ENCODE peak calls at places on chromosomes 2 and 18, in nine cellular contexts. E is left ventricle myocardium inferior, N is BJ, H is A549, C is SK-N-SH, D is foreskin fibroblast, W is HFFc6, B is DND-41, U is Calu3. R is an unnamed sample.

GRCh38 chr2:127004893-127005600 is 101.9 kb downstream of the BIN1 start:
- DNase-seq in E (no peak), U (no peak), B (no peak), D (no peak), N (no peak), W (no peak), C (no peak), H (no peak), R (no peak)

GRCh38 chr2:29323961-29324360 is 208.7 kb downstream of the CLIP4 start:
- DNase-seq in C (no peak), H (no peak), D (no peak), U (no peak), B (no peak), N (no peak), W (no peak), E (no peak), R (no peak)

GRCh38 chr18:63356272-63356896 is 10.6 kb downstream of the KDSR start:
- DNase-seq in D (no peak), C (no peak), B (no peak), W (no peak), N (no peak), U (no peak), E (no peak), H (no peak), R (no peak)

GRCh38 chr2:173613386-173613785 is 258.7 kb downstream of the CDCA7 start:
- DNase-seq in D (no peak), E (no peak), H (no peak), B (no peak), C (no peak), U (no peak), N (no peak), W (no peak), R (no peak)

GRCh38 chr2:152863826-152864225 is 145.4 kb downstream of the ARL6IP6 start:
- DNase-seq in C (no peak), W (no peak), H (no peak), E (no peak), N (no peak), U (no peak), B (no peak), D (no peak), R (no peak)

GRCh38 chr18:6054443-6054842 is 159.1 kb upstream of the TMEM200C start:
- DNase-seq in B (no peak), H (no peak), E (no peak), W (no peak), C (peak), U (no peak), N (no peak), D (no peak), R (no peak)

GRCh38 chr18:14924226-14924625 is 176.3 kb downstream of the ANKRD30B start:
- DNase-seq in B (no peak), D (no peak), C (no peak), H (no peak), W (no peak), U (no peak), E (no peak), N (no peak), R (no peak)

GRCh38 chr2:68870215-68870614 is 982 bp downstream of the BMP10 start:
- DNase-seq in W (no peak), H (no peak), C (no peak), E (no peak), D (no peak), U (no peak), B (no peak), N (no peak), R (no peak)

GRCh38 chr2:153478289-153479261 is at the start of gene RPRM:
- DNase-seq in C (peak), U (peak), W (peak), N (no peak), E (peak), D (peak), H (peak), B (no peak), R (peak)

GRCh38 chr2:810397-810796 is 133.2 kb upstream of the TMEM18 start:
- DNase-seq in U (no peak), C (no peak), D (no peak), H (no peak), B (no peak), W (no peak), E (no peak), N (no peak), R (no peak)

GRCh38 chr2:174403628-174404027 is 8.1 kb downstream of the SCRN3 start:
- DNase-seq in D (no peak), U (no peak), B (no peak), H (no peak), C (no peak), E (no peak), N (no peak), W (no peak), R (no peak)

GRCh38 chr18:63346031-63346430 is 21.0 kb downstream of the KDSR start:
- DNase-seq in N (no peak), B (no peak), D (peak), C (no peak), E (peak), U (no peak), W (peak), H (no peak), R (no peak)

GRCh38 chr2:88919087-88919738 is 227.7 kb downstream of the RPIA start:
- DNase-seq in N (no peak), E (no peak), B (no peak), H (peak), W (peak), C (peak), D (peak), U (peak), R (no peak)

GRCh38 chr2:205892141-205893064 is 193.6 kb downstream of the INO80D start:
- DNase-seq in E (no peak), B (no peak), N (no peak), C (no peak), U (peak), W (no peak), D (no peak), H (no peak), R (peak)

GRCh38 chr2:216215991-216216390 is 106.8 kb downstream of the XRCC5 start:
- DNase-seq in H (peak), D (no peak), C (no peak), W (peak), U (no peak), B (no peak), E (no peak), N (no peak), R (peak)

GRCh38 chr2:26587966-26588365 is 53.2 kb downstream of the CIB4 start:
- DNase-seq in D (no peak), U (no peak), N (no peak), W (no peak), E (no peak), H (no peak), B (no peak), C (no peak), R (no peak)

GRCh38 chr2:174259981-174260380 is 11.6 kb upstream of the OLA1 start:
- DNase-seq in H (no peak), N (peak), U (no peak), B (no peak), D (peak), C (no peak), W (peak), E (no peak), R (no peak)

GRCh38 chr2:134897932-134898331 is 20.7 kb upstream of the CCNT2 start:
- DNase-seq in B (no peak), U (no peak), H (no peak), C (peak), D (no peak), N (no peak), W (no peak), E (no peak), R (no peak)

GRCh38 chr2:28951910-28952805 is 28.9 kb upstream of the TOGARAM2 start:
- DNase-seq in N (no peak), H (peak), D (peak), W (no peak), B (no peak), C (no peak), E (no peak), U (no peak), R (no peak)

GRCh38 chr18:3585656-3586509 is 135.9 kb downstream of the TGIF1 start:
- DNase-seq in U (peak), B (peak), C (peak), D (peak), N (no peak), E (peak), W (peak), H (peak), R (peak)

GRCh38 chr2:28488858-28489575 is 6.8 kb upstream of the PLB1 start:
- DNase-seq in C (no peak), E (no peak), H (no peak), N (no peak), B (no peak), U (no peak), D (no peak), W (no peak), R (peak)

GRCh38 chr2:146374505-146374904 is 1470.3 kb upstream of the ACVR2A start:
- DNase-seq in E (no peak), U (no peak), W (no peak), B (no peak), N (no peak), D (no peak), C (no peak), H (no peak), R (no peak)

GRCh38 chr2:155109527-155109926 is 411.0 kb downstream of the KCNJ3 start:
- DNase-seq in E (no peak), B (no peak), N (no peak), U (no peak), H (no peak), C (no peak), D (no peak), W (no peak), R (no peak)

GRCh38 chr2:11567631-11568031 is 33.8 kb downstream of the GREB1 start:
- DNase-seq in E (no peak), U (no peak), D (no peak), B (no peak), C (no peak), H (no peak), W (no peak), N (no peak), R (no peak)

GRCh38 chr2:98459776-98460175 is 15.1 kb downstream of the INPP4A start:
- DNase-seq in B (peak), D (no peak), U (no peak), N (no peak), C (no peak), W (no peak), H (no peak), E (no peak), R (no peak)

GRCh38 chr2:215653344-215654015 is 217.6 kb upstream of the FN1 start:
- DNase-seq in C (no peak), U (no peak), E (no peak), N (no peak), W (peak), D (no peak), H (no peak), B (no peak), R (no peak)

GRCh38 chr18:48847807-48848486 is 102.8 kb downstream of the SMAD7 start:
- DNase-seq in C (no peak), U (no peak), W (no peak), N (no peak), D (no peak), B (no peak), E (no peak), H (no peak), R (no peak)

GRCh38 chr2:120287183-120288015 is 34.7 kb downstream of the RALB start:
- DNase-seq in E (no peak), D (peak), N (peak), W (peak), C (no peak), B (no peak), U (peak), H (peak), R (no peak)

GRCh38 chr18:45107425-45107824 is 426.7 kb downstream of the SETBP1 start:
- DNase-seq in W (peak), H (no peak), U (no peak), D (peak), E (no peak), C (no peak), N (no peak), B (no peak), R (no peak)

GRCh38 chr18:23071285-23071684 is 64.0 kb upstream of the CABLES1 start:
- DNase-seq in W (no peak), C (no peak), D (no peak), N (no peak), H (no peak), B (peak), U (no peak), E (peak), R (no peak)

GRCh38 chr2:37648316-37649011 is 23.0 kb downstream of the CDC42EP3 start:
- DNase-seq in B (no peak), U (no peak), W (no peak), D (no peak), E (peak), H (no peak), C (no peak), N (no peak), R (peak)

GRCh38 chr18:37383789-37384151 is 181.8 kb downstream of the CELF4 start:
- DNase-seq in B (no peak), U (no peak), E (no peak), W (no peak), D (no peak), C (no peak), N (no peak), H (no peak), R (no peak)

GRCh38 chr18:37378616-37379015 is 187.0 kb downstream of the CELF4 start:
- DNase-seq in D (no peak), C (no peak), H (no peak), W (no peak), N (no peak), B (no peak), U (no peak), E (no peak), R (no peak)

GRCh38 chr18:37383036-37383788 is 182.4 kb downstream of the CELF4 start:
- DNase-seq in E (no peak), C (peak), U (no peak), H (peak), D (no peak), B (no peak), W (peak), N (no peak), R (peak)

GRCh38 chr18:37380546-37381110 is 185.0 kb downstream of the CELF4 start:
- DNase-seq in W (no peak), E (no peak), N (no peak), B (no peak), H (no peak), C (no peak), D (no peak), U (no peak), R (no peak)

DNA sequence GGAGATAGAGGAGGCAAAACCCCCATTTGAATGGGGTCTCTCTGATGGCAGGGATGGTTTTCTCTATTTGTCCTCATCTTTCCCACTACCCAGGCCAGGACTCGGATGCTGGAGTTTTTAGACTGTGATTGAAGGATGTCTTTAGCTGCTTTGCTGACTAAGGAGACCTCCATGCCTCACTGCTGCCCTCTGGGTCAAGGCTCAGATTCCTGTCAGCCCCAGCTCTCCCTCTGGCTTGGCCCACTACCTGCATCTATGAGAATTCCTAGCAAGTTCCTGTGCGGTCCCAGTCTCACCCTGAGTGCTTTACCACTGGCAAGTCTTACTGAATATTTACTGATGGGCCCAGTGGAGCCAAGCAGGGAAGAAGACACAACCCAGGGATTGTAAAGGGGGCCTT is 184.0 kb downstream of the CELF4 start:
- DNase-seq in H (no peak), U (no peak), C (no peak), W (no peak), B (no peak), N (no peak), D (no peak), E (no peak), R (no peak)
- TF ChIP-seq CTCF in H (no peak), U (no peak), C (no peak), W (no peak), B (no peak), N (no peak), D (no peak), E (no peak), R (no peak)

GRCh38 chr2:78355967-78356366 is 669.5 kb upstream of the REG3G start:
- DNase-seq in H (no peak), W (no peak), N (no peak), B (no peak), U (no peak), D (no peak), C (no peak), E (no peak), R (peak)

GRCh38 chr2:78351208-78351607 is 674.3 kb upstream of the REG3G start:
- DNase-seq in B (no peak), C (peak), E (no peak), W (no peak), D (no peak), U (no peak), H (peak), N (no peak), R (no peak)
- TF ChIP-seq CTCF in B (no peak), C (peak), E (no peak), W (peak), D (no peak), U (no peak), H (peak), N (no peak), R (peak)

GRCh38 chr2:42905341-42906114 is 113.1 kb upstream of the HAAO start:
- DNase-seq in B (no peak), H (no peak), N (no peak), D (no peak), E (no peak), W (no peak), C (peak), U (no peak), R (peak)
- TF ChIP-seq CTCF in B (no peak), H (no peak), N (peak), D (peak), E (peak), W (no peak), C (no peak), U (no peak), R (peak)

GRCh38 chr18:1495387-1495786 is 590.7 kb downstream of the ADCYAP1 start:
- DNase-seq in C (no peak), E (no peak), D (no peak), U (no peak), W (no peak), H (no peak), B (no peak), N (no peak), R (no peak)

GRCh38 chr18:1503847-1504246 is 599.2 kb downstream of the ADCYAP1 start:
- DNase-seq in D (no peak), U (no peak), E (no peak), C (no peak), B (no peak), H (no peak), W (no peak), N (no peak), R (no peak)

GRCh38 chr18:1498216-1498615 is 593.5 kb downstream of the ADCYAP1 start:
- DNase-seq in D (no peak), H (no peak), B (no peak), W (no peak), N (no peak), E (no peak), U (no peak), C (no peak), R (no peak)

DNA sequence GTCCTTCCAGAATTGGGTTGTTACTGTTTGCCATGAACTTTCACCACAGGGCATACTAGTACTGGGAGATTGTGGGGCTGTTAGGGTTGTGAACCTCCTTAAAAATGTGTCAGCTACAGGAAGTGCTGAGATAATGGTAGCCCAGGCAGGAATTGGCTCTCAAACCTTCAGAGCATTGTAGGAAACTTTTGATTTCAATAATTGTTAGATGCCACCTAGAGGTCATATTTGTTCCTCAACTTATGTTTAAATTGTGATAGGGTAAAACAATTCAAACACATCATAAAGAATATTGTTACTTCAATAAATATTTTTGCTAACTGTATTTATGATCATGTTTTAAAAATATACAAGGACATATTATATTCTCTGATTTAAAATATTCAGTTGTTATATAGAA is 594.6 kb downstream of the ADCYAP1 start:
- DNase-seq in H (no peak), W (no peak), E (no peak), U (no peak), N (no peak), C (no peak), B (no peak), D (no peak), R (no peak)
- TF ChIP-seq CTCF in H (no peak), W (peak), E (no peak), U (no peak), N (no peak), C (peak), B (peak), D (no peak), R (peak)